ENCODE peak calls at places on chromosomes 3 and 15, in five cellular contexts. Z, G, F, M and C are unnamed samples.

GRCh38 chr3:55166577-55167555 is 239.0 kb upstream of the LRTM1 start:
- DNase-seq in Z (no peak), G (no peak), F (peak), M (no peak), C (no peak)

GRCh38 chr3:143294183-143294582 is 174.6 kb downstream of the CHST2 start:
- DNase-seq in Z (no peak), G (no peak), F (no peak), M (no peak), C (no peak)

GRCh38 chr3:30492581-30493192 is 113.7 kb upstream of the TGFBR2 start:
- DNase-seq in Z (no peak), G (no peak), F (no peak), M (no peak), C (no peak)

GRCh38 chr3:146218880-146219866 is 31.7 kb downstream of the PLSCR4 start:
- DNase-seq in Z (no peak), G (no peak), F (peak), M (no peak), C (peak)

GRCh38 chr15:63136742-63137141 is 15.1 kb downstream of the LACTB start:
- DNase-seq in Z (no peak), G (no peak), F (no peak), M (no peak), C (no peak)

GRCh38 chr15:55344206-55344605 is 25.2 kb downstream of the PIGB start:
- DNase-seq in Z (no peak), G (no peak), F (no peak), M (peak), C (no peak)

GRCh38 chr3:47421741-47422649 is 41.2 kb downstream of the PTPN23 start:
- DNase-seq in Z (no peak), G (no peak), F (no peak), M (no peak), C (no peak)

GRCh38 chr3:130658666-130659065 is 88.0 kb downstream of the PIK3R4 start:
- DNase-seq in Z (no peak), G (no peak), F (no peak), M (no peak), C (no peak)

GRCh38 chr15:90871097-90871715 is 2.8 kb downstream of the FURIN start:
- DNase-seq in Z (no peak), G (no peak), F (peak), M (no peak), C (no peak)

GRCh38 chr15:83436513-83437158 is 10.5 kb upstream of the SH3GL3 start:
- DNase-seq in Z (no peak), G (no peak), F (peak), M (no peak), C (no peak)

GRCh38 chr15:88106063-88106462 is 150.5 kb downstream of the NTRK3 start:
- DNase-seq in Z (no peak), G (no peak), F (no peak), M (no peak), C (no peak)

GRCh38 chr3:135034291-135034768 is 239.3 kb downstream of the EPHB1 start:
- DNase-seq in Z (no peak), G (no peak), F (no peak), M (no peak), C (no peak)

GRCh38 chr3:126118591-126118990 is 34.7 kb upstream of the SLC41A3 start:
- DNase-seq in Z (no peak), G (no peak), F (no peak), M (no peak), C (no peak)

GRCh38 chr3:127629462-127630403 is 748 bp downstream of the PODXL2 start:
- DNase-seq in Z (no peak), G (no peak), F (peak), M (no peak), C (no peak)

GRCh38 chr3:12905316-12906071 is 64.1 kb upstream of the RPL32 start:
- DNase-seq in Z (no peak), G (no peak), F (no peak), M (no peak), C (no peak)

GRCh38 chr15:70584838-70585706 is 178.3 kb downstream of the UACA start:
- DNase-seq in Z (no peak), G (no peak), F (no peak), M (no peak), C (no peak)

DNA sequence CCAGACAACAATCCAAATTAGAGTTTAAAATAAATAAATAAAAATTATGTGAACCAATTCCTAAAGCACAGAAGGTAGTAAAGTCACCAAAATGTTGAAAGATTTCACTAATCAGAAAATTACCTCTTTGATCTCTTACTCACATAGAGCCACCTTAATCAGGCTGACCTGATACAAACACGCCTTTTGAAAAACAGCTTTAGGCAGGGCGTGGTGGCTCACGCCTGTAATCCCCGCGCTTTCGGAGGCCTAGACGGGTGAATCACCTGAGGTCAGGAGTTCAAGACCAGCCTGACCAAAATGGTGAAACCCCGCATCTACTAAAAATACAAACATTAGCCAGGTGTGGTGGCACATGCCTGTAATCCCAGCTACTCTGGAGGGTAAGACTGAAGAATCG is 1197.3 kb downstream of the ROBO1 start:
- DNase-seq in Z (no peak), G (no peak), F (no peak), M (no peak), C (no peak)
- H3K27ac ChIP-seq in Z (no peak), G (no peak), F (no peak), M (no peak), C (no peak)

DNA sequence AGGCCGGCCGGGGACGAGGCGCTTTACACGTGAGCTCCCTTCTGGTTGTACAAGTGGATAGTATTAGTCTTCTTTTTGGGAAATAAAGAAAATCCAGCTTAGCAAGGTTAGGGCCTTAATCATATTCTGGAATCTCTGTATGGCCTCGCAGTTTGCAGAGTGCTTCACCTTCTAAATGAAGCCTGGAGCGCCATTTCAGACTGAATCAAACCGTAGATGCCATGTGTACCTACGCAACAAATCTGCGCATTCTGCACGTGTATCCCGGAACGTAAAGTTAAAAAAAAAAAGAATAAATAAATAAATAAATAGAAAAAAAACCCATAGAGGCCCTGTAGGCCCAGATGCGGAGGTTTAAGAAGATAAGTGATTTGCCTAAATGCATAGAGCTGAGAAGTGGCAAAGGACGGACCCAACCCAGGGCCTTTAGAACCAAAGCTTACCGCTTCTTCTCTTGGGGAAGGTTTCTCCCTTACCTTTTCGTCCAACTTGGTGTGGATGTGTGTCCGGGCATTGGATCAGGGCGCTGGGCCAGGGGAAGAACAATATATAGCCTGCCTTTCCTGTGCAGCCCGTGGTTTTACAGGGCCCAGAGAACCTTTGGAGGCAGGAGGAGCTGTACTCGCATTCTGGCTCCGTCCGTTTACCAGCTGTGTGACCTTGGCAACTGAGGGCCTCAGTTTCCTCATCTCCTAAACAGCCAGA is 516 bp upstream of the P3H2 start:
- DNase-seq in Z (no peak), G (no peak), F (no peak), M (no peak), C (no peak)
- H3K4me3 ChIP-seq in Z (peak), G (peak), F (no peak), M (peak), C (peak)

DNA sequence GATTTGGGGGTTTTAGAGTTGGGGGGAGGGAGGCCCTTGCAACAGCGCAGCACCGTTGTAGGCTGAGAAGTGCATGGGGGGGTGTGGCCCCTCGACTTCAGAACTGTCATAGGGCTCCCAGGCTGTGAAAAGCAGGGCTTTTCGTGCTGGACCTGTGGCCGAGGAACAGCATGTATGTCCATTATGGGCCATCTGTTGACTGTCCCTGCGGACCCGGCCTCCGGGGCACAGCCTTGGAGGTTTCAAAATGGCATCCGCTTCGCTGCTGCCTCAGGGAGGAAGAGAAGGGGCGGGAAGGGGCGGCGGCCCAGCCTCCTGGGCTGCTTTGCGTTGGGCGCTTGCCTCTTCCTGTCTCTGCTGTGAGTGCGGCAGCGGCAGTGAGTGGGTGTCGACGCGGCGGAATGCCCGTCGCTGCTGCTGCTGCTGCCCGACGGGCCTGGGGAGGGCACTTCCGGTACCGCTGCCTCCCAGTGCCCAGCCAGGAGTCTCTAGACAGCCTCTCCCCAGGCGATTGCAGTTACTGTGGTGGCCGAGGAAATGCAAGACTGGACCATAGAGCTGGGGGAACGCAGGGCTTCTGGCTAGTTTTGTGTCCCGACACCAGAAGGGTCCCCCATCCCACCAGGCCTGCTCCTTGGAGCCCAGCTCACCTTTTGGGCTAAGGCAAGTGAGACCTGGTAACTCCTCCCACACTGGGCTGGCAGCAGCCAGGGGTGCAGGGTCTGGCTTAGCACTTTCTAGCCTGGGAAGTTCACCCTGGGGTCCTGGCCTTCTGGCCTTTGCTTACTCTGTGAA is 1.9 kb downstream of the GNAI2 start:
- DNase-seq in Z (peak), G (no peak), F (peak), M (peak), C (peak)
- TF ChIP-seq CTCF in Z (no peak), G (no peak), F (no peak), M (no peak), C (no peak)

GRCh38 chr15:75023194-75024101 is at the start of gene PPCDC:
- DNase-seq in Z (peak), G (peak), F (peak), M (peak), C (peak)
- H3K27ac ChIP-seq in Z (peak), G (peak), F (peak), M (peak), C (peak)

DNA sequence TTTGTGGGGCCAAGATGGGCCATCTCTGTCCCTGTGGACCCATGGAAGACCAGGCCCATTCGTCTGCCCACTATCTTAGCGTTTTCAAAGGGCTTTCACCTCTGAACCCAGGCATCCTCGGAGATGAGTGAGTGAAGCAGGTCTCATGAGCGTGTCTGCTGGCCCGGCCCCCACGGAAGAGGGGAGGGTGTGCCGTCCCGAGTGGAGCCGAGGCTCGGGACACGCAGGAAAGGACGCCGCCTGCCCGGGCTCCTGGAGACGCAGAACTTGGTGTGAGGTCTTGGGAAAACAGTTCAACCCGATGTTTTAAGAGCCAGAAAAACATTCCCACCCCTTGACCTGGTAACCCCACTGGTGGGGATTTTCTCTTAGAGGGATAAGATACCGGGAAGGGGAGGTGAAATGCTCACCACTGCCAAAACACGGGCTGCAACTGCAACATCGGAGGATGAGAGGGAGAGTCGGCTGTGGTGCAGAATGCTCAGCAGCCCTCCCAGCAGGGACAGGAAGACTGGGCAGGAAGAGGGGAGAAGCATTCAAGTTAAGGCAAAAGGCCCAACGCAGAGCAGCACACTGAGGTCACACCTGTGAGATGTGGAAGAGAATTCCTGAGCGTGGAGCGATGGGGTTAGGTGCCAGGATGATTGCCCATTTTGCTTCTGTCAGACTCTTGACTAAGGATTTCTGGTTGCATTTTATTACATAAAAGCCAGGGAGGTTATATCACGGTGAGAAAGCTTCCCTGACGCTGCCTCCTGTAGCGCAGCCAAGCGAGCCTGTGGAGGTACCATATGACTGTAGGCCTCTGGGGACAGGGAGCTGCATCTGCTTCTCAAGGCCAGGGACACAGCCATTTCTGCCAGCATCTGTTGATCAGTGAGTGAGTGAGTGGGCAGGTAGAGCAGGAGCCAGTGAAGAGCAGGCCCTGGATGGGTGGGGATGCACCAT is 14.1 kb upstream of the STAB1 start:
- DNase-seq in Z (no peak), G (no peak), F (no peak), M (no peak), C (peak)
- H3K4me3 ChIP-seq in Z (no peak), G (no peak), F (no peak), M (no peak), C (no peak)

DNA sequence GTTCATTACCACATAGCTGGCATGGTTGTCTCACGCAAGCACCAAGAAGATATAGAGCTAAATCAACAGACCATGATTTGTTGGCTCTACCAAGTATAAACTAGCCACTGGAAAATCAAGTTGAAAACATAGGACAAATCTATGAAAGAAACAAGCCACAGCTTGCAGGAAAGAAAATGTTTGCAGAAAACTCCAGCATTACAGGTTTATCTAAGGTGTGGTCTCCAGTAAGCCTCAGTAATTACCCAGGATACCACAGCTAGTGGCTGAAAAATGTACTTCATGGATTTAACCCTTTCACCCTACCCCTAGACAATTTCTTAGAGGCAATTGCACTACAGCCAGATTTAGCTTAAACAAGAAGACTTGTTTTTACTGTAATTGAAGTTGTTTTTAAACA is 340.6 kb downstream of the SOX2 start:
- DNase-seq in Z (no peak), G (peak), F (no peak), M (no peak), C (no peak)
- TF ChIP-seq CTCF in Z (no peak), G (no peak), F (no peak), M (no peak), C (no peak)